ENCODE peak calls at places on chromosomes 16 and 17, in eight cellular contexts. One of them, this sample, is unnamed. For H3K9me3, the result is how much of the 10 kb centered on the place peaks cover.

GRCh38 chr17:44209786-44210341 is 9.6 kb downstream of the UBTF start:
- DNase-seq in small intestine: no peak
- DNase-seq in heart right ventricle: no peak
- DNase-seq in CD8-positive, alpha-beta memory T cell: no peak
- DNase-seq in neuronal stem cell: no peak
- DNase-seq in tibial artery: no peak
- DNase-seq in body of pancreas: no peak
- DNase-seq in A673: no peak
- DNase-seq in this sample: no peak

GRCh38 chr16:49693445-49693844 is 162.5 kb downstream of the ZNF423 start:
- DNase-seq in small intestine: no peak
- DNase-seq in heart right ventricle: no peak
- DNase-seq in CD8-positive, alpha-beta memory T cell: no peak
- DNase-seq in neuronal stem cell: no peak
- DNase-seq in tibial artery: no peak
- DNase-seq in body of pancreas: no peak
- DNase-seq in A673: no peak
- DNase-seq in this sample: no peak

GRCh38 chr16:85349413-85350145 is 237.3 kb upstream of the CIBAR2 start:
- DNase-seq in small intestine: no peak
- DNase-seq in heart right ventricle: no peak
- DNase-seq in CD8-positive, alpha-beta memory T cell: no peak
- DNase-seq in neuronal stem cell: no peak
- DNase-seq in tibial artery: no peak
- DNase-seq in body of pancreas: no peak
- DNase-seq in A673: peak
- DNase-seq in this sample: no peak

GRCh38 chr16:50267651-50268050 is 1.3 kb downstream of the ADCY7 start:
- DNase-seq in small intestine: no peak
- DNase-seq in heart right ventricle: no peak
- DNase-seq in CD8-positive, alpha-beta memory T cell: peak
- DNase-seq in neuronal stem cell: no peak
- DNase-seq in tibial artery: no peak
- DNase-seq in body of pancreas: no peak
- DNase-seq in A673: no peak
- DNase-seq in this sample: no peak

GRCh38 chr17:70378005-70378404 is 208.7 kb downstream of the KCNJ2 start:
- DNase-seq in small intestine: no peak
- DNase-seq in heart right ventricle: no peak
- DNase-seq in CD8-positive, alpha-beta memory T cell: no peak
- DNase-seq in neuronal stem cell: no peak
- DNase-seq in tibial artery: no peak
- DNase-seq in body of pancreas: no peak
- DNase-seq in A673: no peak
- DNase-seq in this sample: no peak

GRCh38 chr17:2212328-2212981 is 91.1 kb downstream of the SMG6 start:
- DNase-seq in small intestine: no peak
- DNase-seq in heart right ventricle: no peak
- DNase-seq in CD8-positive, alpha-beta memory T cell: no peak
- DNase-seq in neuronal stem cell: no peak
- DNase-seq in tibial artery: peak
- DNase-seq in body of pancreas: no peak
- DNase-seq in A673: no peak
- DNase-seq in this sample: no peak

GRCh38 chr16:79009911-79010310 is 590.6 kb downstream of the MAF start:
- DNase-seq in small intestine: no peak
- DNase-seq in heart right ventricle: no peak
- DNase-seq in CD8-positive, alpha-beta memory T cell: no peak
- DNase-seq in neuronal stem cell: no peak
- DNase-seq in tibial artery: no peak
- DNase-seq in body of pancreas: no peak
- DNase-seq in A673: no peak
- DNase-seq in this sample: no peak

GRCh38 chr17:4547118-4547906 is 7.9 kb downstream of the MYBBP1A start:
- DNase-seq in small intestine: no peak
- DNase-seq in heart right ventricle: no peak
- DNase-seq in CD8-positive, alpha-beta memory T cell: no peak
- DNase-seq in neuronal stem cell: no peak
- DNase-seq in tibial artery: no peak
- DNase-seq in body of pancreas: no peak
- DNase-seq in A673: no peak
- DNase-seq in this sample: no peak

GRCh38 chr16:78816499-78817441 is 717.3 kb downstream of the WWOX start:
- DNase-seq in small intestine: no peak
- DNase-seq in heart right ventricle: peak
- DNase-seq in CD8-positive, alpha-beta memory T cell: no peak
- DNase-seq in neuronal stem cell: no peak
- DNase-seq in tibial artery: peak
- DNase-seq in body of pancreas: peak
- DNase-seq in A673: no peak
- DNase-seq in this sample: no peak

GRCh38 chr16:30004811-30005242 is 6.0 kb downstream of the DOC2A start:
- DNase-seq in small intestine: peak
- DNase-seq in heart right ventricle: no peak
- DNase-seq in CD8-positive, alpha-beta memory T cell: no peak
- DNase-seq in neuronal stem cell: no peak
- DNase-seq in tibial artery: no peak
- DNase-seq in body of pancreas: no peak
- DNase-seq in A673: no peak
- DNase-seq in this sample: no peak

GRCh38 chr17:76996741-76997694 is 128.8 kb downstream of the MGAT5B start:
- DNase-seq in small intestine: no peak
- DNase-seq in heart right ventricle: no peak
- DNase-seq in CD8-positive, alpha-beta memory T cell: no peak
- DNase-seq in neuronal stem cell: no peak
- DNase-seq in tibial artery: no peak
- DNase-seq in body of pancreas: no peak
- DNase-seq in A673: no peak
- DNase-seq in this sample: no peak

GRCh38 chr16:49342336-49343265 is 31.0 kb upstream of the C16orf78 start:
- DNase-seq in small intestine: no peak
- DNase-seq in heart right ventricle: no peak
- DNase-seq in CD8-positive, alpha-beta memory T cell: no peak
- DNase-seq in neuronal stem cell: no peak
- DNase-seq in tibial artery: no peak
- DNase-seq in body of pancreas: no peak
- DNase-seq in A673: no peak
- DNase-seq in this sample: no peak

GRCh38 chr17:65190467-65191095 is 53.4 kb downstream of the RGS9 start:
- DNase-seq in small intestine: no peak
- DNase-seq in heart right ventricle: no peak
- DNase-seq in CD8-positive, alpha-beta memory T cell: no peak
- DNase-seq in neuronal stem cell: no peak
- DNase-seq in tibial artery: no peak
- DNase-seq in body of pancreas: no peak
- DNase-seq in A673: no peak
- DNase-seq in this sample: no peak

GRCh38 chr16:52191533-52192134 is 355.3 kb downstream of the TOX3 start:
- DNase-seq in small intestine: peak
- DNase-seq in heart right ventricle: peak
- DNase-seq in CD8-positive, alpha-beta memory T cell: peak
- DNase-seq in neuronal stem cell: peak
- DNase-seq in tibial artery: peak
- DNase-seq in body of pancreas: peak
- DNase-seq in A673: peak
- DNase-seq in this sample: peak

GRCh38 chr17:66661411-66661843 is 173.5 kb upstream of the CACNG5 start:
- DNase-seq in small intestine: no peak
- DNase-seq in heart right ventricle: no peak
- DNase-seq in CD8-positive, alpha-beta memory T cell: no peak
- DNase-seq in neuronal stem cell: no peak
- DNase-seq in tibial artery: no peak
- DNase-seq in body of pancreas: no peak
- DNase-seq in A673: peak
- DNase-seq in this sample: no peak

GRCh38 chr16:22220714-22221113 is 14.6 kb downstream of the EEF2K start:
- DNase-seq in small intestine: no peak
- DNase-seq in heart right ventricle: peak
- DNase-seq in CD8-positive, alpha-beta memory T cell: no peak
- DNase-seq in neuronal stem cell: no peak
- DNase-seq in tibial artery: peak
- DNase-seq in body of pancreas: no peak
- DNase-seq in A673: no peak
- DNase-seq in this sample: no peak

GRCh38 chr16:17133851-17134250 is 336.9 kb downstream of the XYLT1 start:
- DNase-seq in small intestine: no peak
- DNase-seq in heart right ventricle: no peak
- DNase-seq in CD8-positive, alpha-beta memory T cell: no peak
- DNase-seq in neuronal stem cell: no peak
- DNase-seq in tibial artery: no peak
- DNase-seq in body of pancreas: no peak
- DNase-seq in A673: no peak
- DNase-seq in this sample: no peak

GRCh38 chr17:28550858-28551257 is 1.6 kb downstream of the UNC119 start:
- DNase-seq in small intestine: no peak
- DNase-seq in heart right ventricle: no peak
- DNase-seq in CD8-positive, alpha-beta memory T cell: no peak
- DNase-seq in neuronal stem cell: no peak
- DNase-seq in tibial artery: no peak
- DNase-seq in body of pancreas: no peak
- DNase-seq in A673: no peak
- DNase-seq in this sample: no peak

GRCh38 chr16:19186403-19186802 is 18.4 kb downstream of the SYT17 start:
- DNase-seq in small intestine: no peak
- DNase-seq in heart right ventricle: no peak
- DNase-seq in CD8-positive, alpha-beta memory T cell: no peak
- DNase-seq in neuronal stem cell: no peak
- DNase-seq in tibial artery: no peak
- DNase-seq in body of pancreas: no peak
- DNase-seq in A673: no peak
- DNase-seq in this sample: no peak

GRCh38 chr17:81396278-81396721 is 1.0 kb downstream of the BAHCC1 start:
- DNase-seq in small intestine: no peak
- DNase-seq in heart right ventricle: no peak
- DNase-seq in CD8-positive, alpha-beta memory T cell: no peak
- DNase-seq in neuronal stem cell: no peak
- DNase-seq in tibial artery: no peak
- DNase-seq in body of pancreas: no peak
- DNase-seq in A673: peak
- DNase-seq in this sample: no peak

GRCh38 chr17:81394377-81394747 is 895 bp upstream of the BAHCC1 start:
- DNase-seq in small intestine: no peak
- DNase-seq in heart right ventricle: no peak
- DNase-seq in CD8-positive, alpha-beta memory T cell: no peak
- DNase-seq in neuronal stem cell: no peak
- DNase-seq in tibial artery: no peak
- DNase-seq in body of pancreas: no peak
- DNase-seq in A673: no peak
- DNase-seq in this sample: no peak

GRCh38 chr17:81393684-81394376 is 1.4 kb upstream of the BAHCC1 start:
- DNase-seq in small intestine: peak
- DNase-seq in heart right ventricle: peak
- DNase-seq in CD8-positive, alpha-beta memory T cell: no peak
- DNase-seq in neuronal stem cell: peak
- DNase-seq in tibial artery: peak
- DNase-seq in body of pancreas: peak
- DNase-seq in A673: peak
- DNase-seq in this sample: no peak

GRCh38 chr17:81395600-81396277 is 482 bp downstream of the BAHCC1 start:
- DNase-seq in small intestine: no peak
- DNase-seq in heart right ventricle: no peak
- DNase-seq in CD8-positive, alpha-beta memory T cell: no peak
- DNase-seq in neuronal stem cell: no peak
- DNase-seq in tibial artery: no peak
- DNase-seq in body of pancreas: no peak
- DNase-seq in A673: peak
- DNase-seq in this sample: no peak

GRCh38 chr17:81394831-81395599 is at the start of gene BAHCC1:
- DNase-seq in small intestine: peak
- DNase-seq in heart right ventricle: peak
- DNase-seq in CD8-positive, alpha-beta memory T cell: peak
- DNase-seq in neuronal stem cell: peak
- DNase-seq in tibial artery: peak
- DNase-seq in body of pancreas: peak
- DNase-seq in A673: peak
- DNase-seq in this sample: peak
- H3K9me3 ChIP-seq in small intestine: under half
- H3K9me3 ChIP-seq in heart right ventricle: under half
- H3K9me3 ChIP-seq in CD8-positive, alpha-beta memory T cell: under half
- H3K9me3 ChIP-seq in neuronal stem cell: under half
- H3K9me3 ChIP-seq in tibial artery: under half
- H3K9me3 ChIP-seq in body of pancreas: under half
- H3K9me3 ChIP-seq in A673: under half
- H3K9me3 ChIP-seq in this sample: under half

DNA sequence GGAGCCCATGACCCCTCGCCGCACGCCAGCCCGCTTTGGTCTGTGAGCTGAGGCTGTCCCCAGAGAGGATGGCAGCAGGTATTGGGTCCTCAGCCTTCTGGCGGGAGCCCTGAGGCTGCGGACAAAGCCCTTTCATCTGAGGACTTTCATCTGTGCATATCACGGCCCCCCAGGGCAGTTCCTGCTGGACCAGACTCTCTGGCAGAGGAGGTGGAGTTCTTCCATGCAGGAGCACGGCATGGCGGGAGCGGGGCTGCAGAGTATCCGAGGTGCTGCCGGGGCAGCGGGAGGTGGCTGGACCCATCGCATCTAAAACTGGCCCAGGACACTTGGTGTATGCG is 18.8 kb downstream of the DHX38 start:
- DNase-seq in small intestine: no peak
- DNase-seq in heart right ventricle: no peak
- DNase-seq in CD8-positive, alpha-beta memory T cell: no peak
- DNase-seq in neuronal stem cell: no peak
- DNase-seq in tibial artery: no peak
- DNase-seq in body of pancreas: no peak
- DNase-seq in A673: no peak
- DNase-seq in this sample: no peak
- H3K9me3 ChIP-seq in small intestine: under half
- H3K9me3 ChIP-seq in heart right ventricle: under half
- H3K9me3 ChIP-seq in CD8-positive, alpha-beta memory T cell: under half
- H3K9me3 ChIP-seq in neuronal stem cell: under half
- H3K9me3 ChIP-seq in tibial artery: under half
- H3K9me3 ChIP-seq in body of pancreas: under half
- H3K9me3 ChIP-seq in A673: under half
- H3K9me3 ChIP-seq in this sample: under half

DNA sequence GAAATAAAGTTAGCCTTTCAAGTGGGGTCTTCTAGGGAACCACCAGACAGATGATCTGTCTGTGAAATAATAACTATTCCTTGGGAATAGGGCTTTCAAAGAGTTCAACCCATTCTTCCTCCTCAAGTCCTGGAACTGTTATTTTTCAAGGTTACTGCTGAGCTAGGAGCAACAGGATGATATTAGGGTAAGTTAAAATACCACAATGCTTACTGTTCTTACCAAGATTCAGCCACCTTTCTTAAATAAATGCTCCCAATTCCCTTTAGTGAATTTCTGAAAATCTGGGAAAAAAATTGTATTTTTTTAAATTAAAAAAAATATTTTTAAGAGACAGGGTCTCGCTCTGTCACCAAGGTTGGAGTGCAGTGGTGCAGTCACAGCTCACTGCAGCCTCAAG is 26.9 kb upstream of the ALDH3A2 start:
- DNase-seq in small intestine: no peak
- DNase-seq in heart right ventricle: no peak
- DNase-seq in CD8-positive, alpha-beta memory T cell: no peak
- DNase-seq in neuronal stem cell: no peak
- DNase-seq in tibial artery: no peak
- DNase-seq in body of pancreas: no peak
- DNase-seq in A673: no peak
- DNase-seq in this sample: no peak
- H3K9me3 ChIP-seq in small intestine: under half
- H3K9me3 ChIP-seq in heart right ventricle: under half
- H3K9me3 ChIP-seq in CD8-positive, alpha-beta memory T cell: under half
- H3K9me3 ChIP-seq in neuronal stem cell: under half
- H3K9me3 ChIP-seq in tibial artery: half or more
- H3K9me3 ChIP-seq in body of pancreas: under half
- H3K9me3 ChIP-seq in A673: under half
- H3K9me3 ChIP-seq in this sample: under half

GRCh38 chr16:5459863-5460262 is 362.3 kb upstream of the EEF2KMT start:
- DNase-seq in small intestine: no peak
- DNase-seq in heart right ventricle: no peak
- DNase-seq in CD8-positive, alpha-beta memory T cell: no peak
- DNase-seq in neuronal stem cell: no peak
- DNase-seq in tibial artery: no peak
- DNase-seq in body of pancreas: no peak
- DNase-seq in A673: no peak
- DNase-seq in this sample: no peak
- H3K9me3 ChIP-seq in small intestine: under half
- H3K9me3 ChIP-seq in heart right ventricle: under half
- H3K9me3 ChIP-seq in CD8-positive, alpha-beta memory T cell: under half
- H3K9me3 ChIP-seq in neuronal stem cell: under half
- H3K9me3 ChIP-seq in tibial artery: under half
- H3K9me3 ChIP-seq in body of pancreas: under half
- H3K9me3 ChIP-seq in A673: under half
- H3K9me3 ChIP-seq in this sample: under half

This sample was measured in T-helper 17 cell.